ENCODE peak calls at places on chromosome 14, in ten cellular contexts. Q is occipital lobe; G is SW 1271; R is GM12891; H is AG09319; A is adrenal gland; N is stimulated activated CD4-positive, alpha-beta T cell treated with anti-CD3 and anti-CD28 coated beads, Interleukin-12 subunit alpha, Interleukin-12 subunit beta, amount 100 ng/mL, for 4 hours; U is T follicular helper cell; T is activated T-cell treated with anti-CD3 and anti-CD28 coated beads, Interleukin-2, amount 50 U/mL, for 1 hour; E is kidney glomerular epithelial cell. W is an unnamed sample.

GRCh38 chr14:44963775-44964380 is 1.9 kb downstream of the TOGARAM1 start:
- DNase-seq in Q (no peak), G (peak), R (no peak), H (no peak), A (no peak), N (no peak), U (no peak), T (no peak), E (no peak), W (no peak)

GRCh38 chr14:75229923-75230792 is 48.5 kb upstream of the FOS start:
- DNase-seq in Q (no peak), G (peak), R (no peak), H (no peak), A (no peak), N (no peak), U (peak), T (peak), E (peak), W (no peak)

GRCh38 chr14:34711169-34711568 is 3.2 kb downstream of the CFL2 start:
- DNase-seq in Q (no peak), G (peak), R (no peak), H (peak), A (no peak), N (no peak), U (no peak), T (no peak), E (peak), W (no peak)

GRCh38 chr14:71472961-71473340 is 459.3 kb upstream of the RGS6 start:
- DNase-seq in Q (no peak), G (no peak), R (no peak), H (no peak), A (no peak), N (no peak), U (no peak), T (no peak), E (no peak), W (no peak)

GRCh38 chr14:39469094-39469710 is 37.0 kb upstream of the FBXO33 start:
- DNase-seq in Q (no peak), G (no peak), R (no peak), H (no peak), A (no peak), N (peak), U (no peak), T (peak), E (no peak), W (no peak)

GRCh38 chr14:101563654-101564443 is 2.6 kb downstream of the DIO3 start:
- DNase-seq in Q (no peak), G (no peak), R (no peak), H (no peak), A (no peak), N (no peak), U (no peak), T (no peak), E (no peak), W (no peak)

GRCh38 chr14:78752789-78753188 is 582.6 kb downstream of the NRXN3 start:
- DNase-seq in Q (no peak), G (no peak), R (no peak), H (no peak), A (no peak), N (no peak), U (no peak), T (no peak), E (no peak), W (no peak)

GRCh38 chr14:67492538-67492937 is 4.0 kb upstream of the TMEM229B start:
- DNase-seq in Q (no peak), G (no peak), R (no peak), H (no peak), A (no peak), N (no peak), U (no peak), T (no peak), E (no peak), W (no peak)

GRCh38 chr14:36452850-36453249 is 67.2 kb downstream of the NKX2-1 start:
- DNase-seq in Q (no peak), G (no peak), R (no peak), H (no peak), A (no peak), N (no peak), U (no peak), T (no peak), E (no peak), W (no peak)

GRCh38 chr14:36901846-36902245 is 240.2 kb downstream of the PAX9 start:
- DNase-seq in Q (no peak), G (no peak), R (no peak), H (peak), A (no peak), N (no peak), U (no peak), T (no peak), E (no peak), W (no peak)

GRCh38 chr14:31278883-31279282 is 71.3 kb upstream of the HECTD1 start:
- DNase-seq in Q (no peak), G (no peak), R (no peak), H (no peak), A (no peak), N (no peak), U (no peak), T (no peak), E (no peak), W (no peak)

W was measured in glomerular endothelial cell.